ENCODE peak calls at places on chromosomes 13 and 19, in seven cellular contexts. R is upper lobe of left lung, D is tibial nerve, W is ovary, M is A549, H is stomach, E is K562. V is an unnamed sample.

GRCh38 chr19:5191091-5191490 is 149.5 kb downstream of the PTPRS start:
- DNase-seq in W (no peak), H (no peak), E (no peak), R (no peak), D (no peak), M (no peak), V (no peak)

GRCh38 chr13:79477968-79478367 is 3.0 kb upstream of the NDFIP2 start:
- DNase-seq in E (no peak), H (no peak), M (no peak), D (no peak), R (no peak), W (no peak), V (no peak)

GRCh38 chr19:47723573-47723923 is 10.3 kb downstream of the EHD2 start:
- DNase-seq in D (peak; percentile 55), M (no peak), R (no peak), E (no peak), H (peak; percentile 51), W (peak; percentile 66), V (peak; percentile 59)

GRCh38 chr13:64417609-64418008 is 2812.5 kb downstream of the PCDH9 start:
- DNase-seq in R (no peak), W (no peak), M (no peak), E (no peak), D (no peak), H (no peak), V (no peak)

GRCh38 chr19:45834970-45835369 is 19.9 kb upstream of the RSPH6A start:
- DNase-seq in H (no peak), W (no peak), D (no peak), E (no peak), M (no peak), R (no peak), V (no peak)

GRCh38 chr19:46494115-46494935 is 1.3 kb downstream of the PNMA8B start:
- DNase-seq in H (no peak), M (no peak), E (no peak), R (peak; percentile 73), D (no peak), W (no peak), V (no peak)

GRCh38 chr13:105144020-105144419 is 1391.4 kb downstream of the EFNB2 start:
- DNase-seq in R (no peak), M (no peak), H (no peak), D (no peak), W (no peak), E (no peak), V (no peak)

GRCh38 chr13:95204231-95204765 is 97.0 kb downstream of the ABCC4 start:
- DNase-seq in H (no peak), M (no peak), W (no peak), E (no peak), R (no peak), D (no peak), V (no peak)

DNA sequence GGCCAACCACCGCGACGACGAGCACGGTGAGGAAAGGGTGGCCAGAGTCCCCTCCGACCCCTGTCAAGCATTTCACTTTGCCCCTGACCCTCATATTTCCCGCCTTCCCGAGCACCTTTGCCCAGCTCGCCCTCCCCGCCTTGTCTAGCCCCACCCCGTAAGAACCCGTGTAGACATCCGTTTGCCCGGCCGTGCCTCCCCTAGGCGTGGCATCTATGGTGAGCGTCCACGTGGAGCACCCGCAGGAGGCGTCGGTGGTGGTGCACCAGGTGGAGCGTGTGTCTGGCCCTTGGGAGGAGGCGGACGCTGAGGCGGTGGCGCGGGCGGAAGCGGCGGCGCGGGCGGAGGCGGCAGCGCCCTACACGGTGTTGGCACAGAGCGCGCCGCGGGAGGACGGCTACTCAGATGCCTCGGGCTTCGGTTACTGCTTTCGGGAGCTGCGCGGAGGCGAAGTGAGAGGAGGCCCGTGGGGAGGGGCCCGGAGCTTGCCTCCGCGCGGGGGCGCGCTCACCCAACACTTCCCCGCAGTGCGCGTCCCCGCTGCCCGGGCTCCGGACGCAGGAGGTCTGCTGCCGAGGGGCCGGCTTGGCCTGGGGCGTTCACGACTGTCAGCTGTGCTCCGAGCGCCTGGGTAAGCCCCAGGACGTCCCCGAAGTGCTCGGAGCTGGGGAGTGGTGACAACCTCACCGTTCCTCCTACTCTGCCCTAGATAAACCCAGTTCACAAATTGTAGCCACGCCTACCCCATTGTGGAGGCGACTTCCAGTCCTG is 4.2 kb downstream of the LTBP4 start:
- DNase-seq in E (peak; percentile 53), M (peak; percentile 99), H (peak; percentile 86), D (no peak), W (peak; percentile 85), R (peak; percentile 94), V (peak; percentile 93)
- TF ChIP-seq POLR2A in E (peak; percentile 37), M (peak; percentile 29), H (no peak), D (no peak), W (peak; percentile 22), R (no peak), V (peak; percentile 88)

GRCh38 chr13:48448963-48449614 is 36.2 kb upstream of the LPAR6 start:
- DNase-seq in D (no peak), M (no peak), H (no peak), W (no peak), R (no peak), E (no peak), V (no peak)

GRCh38 chr13:48443442-48444208 is 30.7 kb upstream of the LPAR6 start:
- DNase-seq in W (no peak), H (no peak), R (no peak), E (no peak), D (no peak), M (no peak), V (no peak)

GRCh38 chr13:48449656-48450055 is 36.7 kb upstream of the LPAR6 start:
- DNase-seq in E (no peak), D (no peak), M (no peak), H (no peak), W (no peak), R (no peak), V (no peak)

GRCh38 chr13:48446454-48446853 is 33.5 kb upstream of the LPAR6 start:
- DNase-seq in D (no peak), W (no peak), R (no peak), M (no peak), E (no peak), H (no peak), V (no peak)

DNA sequence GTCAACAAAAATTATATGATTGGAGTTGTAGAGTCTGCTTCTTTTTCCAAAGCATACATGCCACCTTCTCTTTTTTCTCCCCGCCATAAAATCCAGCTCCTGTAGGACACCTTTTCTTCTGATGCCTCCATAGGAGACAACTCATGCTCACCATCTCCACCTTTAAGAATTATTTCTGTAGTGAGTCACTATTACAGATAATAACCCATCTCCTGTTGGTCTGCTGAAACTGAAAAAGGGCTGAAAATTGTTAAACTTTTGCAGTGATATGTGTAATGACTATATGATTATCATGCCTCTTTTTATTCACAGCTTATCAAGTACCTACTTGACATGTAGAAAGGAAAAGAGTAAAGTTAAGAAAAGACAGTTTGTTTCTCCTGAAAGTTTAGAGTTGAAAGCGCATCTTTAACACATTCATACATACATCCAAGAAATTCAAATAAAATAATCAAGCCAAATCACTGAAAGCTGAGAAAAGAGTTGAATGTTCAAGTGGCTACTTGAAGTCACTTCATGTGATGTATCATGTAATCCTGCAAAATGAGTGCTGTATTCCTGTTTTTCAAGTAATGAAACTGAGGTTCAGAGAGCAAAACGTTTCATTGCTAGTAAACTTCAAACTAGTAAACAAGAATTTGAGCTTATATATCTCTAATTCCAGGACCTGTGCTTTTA is 35.5 kb upstream of the LPAR6 start:
- DNase-seq in R (no peak), M (no peak), D (no peak), H (no peak), W (no peak), E (no peak), V (no peak)
- H3K9me3 ChIP-seq in R (no peaks in the 10 kb centered on the region), M (no peaks in the 10 kb centered on the region), D (peaks cover 16% of the 10 kb centered on the region), H (peaks cover 16% of the 10 kb centered on the region), W (no peaks in the 10 kb centered on the region), E (no peaks in the 10 kb centered on the region), V (peaks cover 9% of the 10 kb centered on the region)

DNA sequence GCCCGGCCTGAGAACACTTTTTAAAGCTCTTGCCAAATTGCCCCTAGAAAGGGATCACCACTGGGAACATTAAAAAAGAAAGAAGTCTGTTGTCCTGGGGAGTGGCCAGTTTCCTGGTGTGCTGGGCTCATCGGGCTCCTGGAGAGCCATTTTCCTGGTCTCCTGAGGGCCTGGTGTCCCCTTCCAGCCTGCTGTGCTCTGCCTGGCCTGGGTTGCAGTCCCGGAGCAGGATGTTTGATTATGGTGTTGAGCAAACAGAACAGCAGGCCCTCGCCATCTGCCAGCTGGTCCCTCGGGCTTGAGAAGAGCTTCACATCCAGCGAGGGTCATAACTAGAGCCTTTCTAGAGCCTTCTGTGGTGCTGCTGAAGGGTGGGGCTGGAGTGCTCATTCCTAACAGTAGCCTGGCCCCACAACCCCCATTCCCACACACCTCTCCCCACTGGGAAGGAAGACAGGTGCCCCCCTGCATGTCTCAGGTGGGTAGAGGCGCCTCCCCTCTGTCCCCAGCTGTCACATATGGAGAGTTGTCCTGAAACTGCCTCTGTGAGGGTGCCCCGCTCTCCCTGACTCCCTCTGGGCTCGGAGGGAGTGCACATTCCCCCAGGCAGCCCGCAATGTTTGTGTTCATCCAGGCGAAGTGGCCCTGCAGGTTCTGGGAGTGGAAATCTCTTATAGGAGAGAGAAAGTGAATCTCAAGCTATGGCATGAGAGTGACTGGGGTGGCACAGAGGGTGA is 151.1 kb downstream of the SIPA1L3 start:
- DNase-seq in M (peak; percentile 54), H (peak; percentile 86), D (no peak), E (no peak), W (no peak), R (no peak), V (peak; percentile 64)
- TF ChIP-seq EP300 in M (no peak), H (no peak), D (no peak), E (no peak), W (no peak), R (no peak), V (no peak)

GRCh38 chr19:2038284-2039081 is 12.6 kb downstream of the MKNK2 start:
- DNase-seq in M (no peak), E (no peak), R (peak; percentile 80), W (peak; percentile 68), D (no peak), H (no peak), V (no peak)
- TF ChIP-seq POLR2A in M (no peak), E (no peak), R (no peak), W (no peak), D (no peak), H (no peak), V (no peak)

DNA sequence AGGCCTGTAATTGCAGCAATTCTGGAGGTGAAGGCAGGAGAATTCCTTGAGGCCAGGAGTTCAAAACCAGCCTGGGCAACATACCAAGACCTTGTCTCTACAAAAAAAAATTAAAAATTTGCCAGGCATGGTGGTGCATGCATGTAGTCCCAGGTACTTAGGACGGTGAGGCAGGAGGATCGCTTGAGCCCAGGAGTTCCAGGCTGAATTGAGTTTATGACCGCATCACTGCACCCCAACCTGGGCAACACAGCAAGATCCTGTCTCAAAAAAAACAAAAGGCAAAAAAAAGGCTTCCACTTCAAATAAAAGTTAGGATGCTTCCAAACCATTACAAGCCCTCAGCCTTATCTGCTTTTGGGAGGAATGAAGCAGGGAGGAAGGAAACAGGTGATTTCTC is 5.2 kb downstream of the ZNF577 start:
- DNase-seq in W (no peak), R (no peak), D (no peak), M (no peak), H (no peak), E (no peak), V (no peak)
- H3K9me3 ChIP-seq in W (peaks cover 11% of the 10 kb centered on the region), R (peaks cover 83% of the 10 kb centered on the region), D (peaks cover 36% of the 10 kb centered on the region), M (peaks cover 77% of the 10 kb centered on the region), H (peaks cover 99% of the 10 kb centered on the region), E (peaks cover 19% of the 10 kb centered on the region), V (peaks cover 45% of the 10 kb centered on the region)

DNA sequence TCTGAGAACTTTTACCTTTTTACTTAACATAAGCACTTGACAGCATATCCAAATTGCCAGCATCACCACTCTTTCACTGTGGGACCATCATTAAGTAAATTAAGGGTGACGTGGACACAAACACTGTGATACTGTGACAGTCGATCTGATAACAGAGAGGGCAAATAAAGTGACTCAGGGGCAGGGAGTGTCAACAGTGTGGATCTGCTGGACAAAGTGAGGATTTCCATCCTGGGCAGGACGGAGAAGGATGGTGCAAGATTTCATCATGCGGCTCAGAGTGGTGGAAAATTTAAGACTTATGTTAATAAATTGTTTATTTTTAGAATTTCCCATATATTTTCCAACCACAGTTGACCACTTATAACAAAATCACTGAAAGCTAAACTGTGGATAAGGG is 60.0 kb upstream of the WDFY2 start:
- DNase-seq in R (no peak), E (no peak), M (no peak), W (no peak), D (no peak), H (no peak), V (no peak)
- TF ChIP-seq EP300 in R (no peak), E (peak; percentile 55), M (peak; percentile 40), W (no peak), D (no peak), H (no peak), V (no peak)